ENCODE peak calls at places on chromosome 10, in four cellular contexts. One of them, this sample, is unnamed.

GRCh38 chr10:43172645-43173044 is 34.4 kb downstream of the CSGALNACT2 start:
- DNase-seq in heart left ventricle: no peak
- DNase-seq in epithelial cell of esophagus: no peak
- DNase-seq in ovary: no peak
- DNase-seq in this sample: no peak

GRCh38 chr10:91602449-91602848 is 30.4 kb downstream of the PPP1R3C start:
- DNase-seq in ovary: no peak
- DNase-seq in epithelial cell of esophagus: no peak
- DNase-seq in heart left ventricle: no peak
- DNase-seq in this sample: no peak

GRCh38 chr10:70331486-70332268 is 47.9 kb upstream of the NPFFR1 start:
- DNase-seq in epithelial cell of esophagus: peak; percentile 94
- DNase-seq in ovary: no peak
- DNase-seq in heart left ventricle: no peak
- DNase-seq in this sample: peak; percentile 93

GRCh38 chr10:30041394-30042105 is 17.8 kb downstream of the JCAD start:
- DNase-seq in ovary: no peak
- DNase-seq in epithelial cell of esophagus: no peak
- DNase-seq in heart left ventricle: no peak
- DNase-seq in this sample: no peak

GRCh38 chr10:124640538-124641231 is 103.5 kb downstream of the FAM53B start:
- DNase-seq in epithelial cell of esophagus: peak; percentile 28
- DNase-seq in ovary: no peak
- DNase-seq in heart left ventricle: no peak
- DNase-seq in this sample: no peak

GRCh38 chr10:137031-137430 is 1.8 kb downstream of the ZMYND11 start:
- DNase-seq in ovary: no peak
- DNase-seq in epithelial cell of esophagus: peak; percentile 40
- DNase-seq in heart left ventricle: no peak
- DNase-seq in this sample: no peak

GRCh38 chr10:69901623-69902505 is 100.2 kb downstream of the COL13A1 start:
- DNase-seq in ovary: peak; percentile 41
- DNase-seq in epithelial cell of esophagus: peak; percentile 40
- DNase-seq in heart left ventricle: no peak
- DNase-seq in this sample: peak; percentile 64

GRCh38 chr10:43126759-43127424 is 11.4 kb upstream of the CSGALNACT2 start:
- DNase-seq in ovary: peak; percentile 12
- DNase-seq in heart left ventricle: no peak
- DNase-seq in epithelial cell of esophagus: no peak
- DNase-seq in this sample: no peak

GRCh38 chr10:130018253-130018652 is 54.2 kb upstream of the EBF3 start:
- DNase-seq in ovary: no peak
- DNase-seq in epithelial cell of esophagus: no peak
- DNase-seq in heart left ventricle: no peak
- DNase-seq in this sample: peak; percentile 53

GRCh38 chr10:71857934-71858890 is 7.2 kb upstream of the PSAP start:
- DNase-seq in epithelial cell of esophagus: no peak
- DNase-seq in heart left ventricle: peak; percentile 76
- DNase-seq in ovary: no peak
- DNase-seq in this sample: no peak

GRCh38 chr10:117165557-117166419 is 27.7 kb upstream of the VAX1 start:
- DNase-seq in heart left ventricle: peak; percentile 65
- DNase-seq in epithelial cell of esophagus: peak; percentile 60
- DNase-seq in ovary: peak; percentile 20
- DNase-seq in this sample: peak; percentile 41

GRCh38 chr10:110337906-110338305 is 33.2 kb upstream of the SMNDC1 start:
- DNase-seq in epithelial cell of esophagus: peak; percentile 34
- DNase-seq in heart left ventricle: no peak
- DNase-seq in ovary: no peak
- DNase-seq in this sample: peak; percentile 48

GRCh38 chr10:66190413-66190812 is 735.4 kb upstream of the LRRTM3 start:
- DNase-seq in heart left ventricle: no peak
- DNase-seq in ovary: no peak
- DNase-seq in epithelial cell of esophagus: no peak
- DNase-seq in this sample: no peak

GRCh38 chr10:92880233-92880861 is 32.0 kb downstream of the EXOC6 start:
- DNase-seq in epithelial cell of esophagus: peak; percentile 52
- DNase-seq in heart left ventricle: no peak
- DNase-seq in ovary: no peak
- DNase-seq in this sample: peak; percentile 45

GRCh38 chr10:60003709-60004191 is 97.4 kb upstream of the CCDC6 start:
- DNase-seq in ovary: peak; percentile 15
- DNase-seq in epithelial cell of esophagus: no peak
- DNase-seq in heart left ventricle: no peak
- DNase-seq in this sample: no peak

DNA sequence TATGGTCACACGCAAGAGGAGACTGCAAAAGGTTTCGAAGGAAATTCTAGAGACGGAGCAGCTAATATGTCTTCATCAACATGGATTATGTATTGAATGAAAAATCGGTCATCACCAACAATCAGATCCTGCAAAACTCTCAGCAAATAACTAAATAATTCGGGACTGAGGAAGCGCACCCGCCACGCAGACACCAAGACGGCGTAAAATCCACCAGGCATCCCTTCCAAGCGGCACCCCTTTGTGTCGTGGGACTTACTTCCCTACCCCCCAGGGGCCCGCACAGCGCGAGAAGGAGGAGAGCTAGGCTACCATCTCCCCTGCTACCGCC is 749 bp downstream of the ARL3 start:
- DNase-seq in heart left ventricle: no peak
- DNase-seq in ovary: no peak
- DNase-seq in epithelial cell of esophagus: no peak
- DNase-seq in this sample: peak; percentile 24
- TF ChIP-seq CTCF in heart left ventricle: no peak
- TF ChIP-seq CTCF in ovary: no peak
- TF ChIP-seq CTCF in epithelial cell of esophagus: peak; percentile 39
- TF ChIP-seq CTCF in this sample: peak; percentile 62

GRCh38 chr10:133230387-133231195 is 574 bp downstream of the UTF1 start:
- DNase-seq in ovary: no peak
- DNase-seq in heart left ventricle: no peak
- DNase-seq in epithelial cell of esophagus: no peak
- DNase-seq in this sample: no peak

GRCh38 chr10:133231244-133231945 is 1.4 kb downstream of the UTF1 start:
- DNase-seq in ovary: no peak
- DNase-seq in epithelial cell of esophagus: no peak
- DNase-seq in heart left ventricle: no peak
- DNase-seq in this sample: no peak

GRCh38 chr10:133231946-133232574 is 2.0 kb downstream of the UTF1 start:
- DNase-seq in heart left ventricle: no peak
- DNase-seq in epithelial cell of esophagus: no peak
- DNase-seq in ovary: no peak
- DNase-seq in this sample: no peak

GRCh38 chr10:133229265-133230022 is 573 bp upstream of the UTF1 start:
- DNase-seq in epithelial cell of esophagus: no peak
- DNase-seq in ovary: no peak
- DNase-seq in heart left ventricle: no peak
- DNase-seq in this sample: no peak

GRCh38 chr10:133230023-133230319 is at the start of gene UTF1:
- DNase-seq in heart left ventricle: no peak
- DNase-seq in epithelial cell of esophagus: no peak
- DNase-seq in ovary: no peak
- DNase-seq in this sample: no peak
- H3K4me3 ChIP-seq in heart left ventricle: peak within 1 kb of the TSS; percentile 17
- H3K4me3 ChIP-seq in epithelial cell of esophagus: no peak within 1 kb of the TSS
- H3K4me3 ChIP-seq in ovary: no peak within 1 kb of the TSS
- H3K4me3 ChIP-seq in this sample: no peak within 1 kb of the TSS

DNA sequence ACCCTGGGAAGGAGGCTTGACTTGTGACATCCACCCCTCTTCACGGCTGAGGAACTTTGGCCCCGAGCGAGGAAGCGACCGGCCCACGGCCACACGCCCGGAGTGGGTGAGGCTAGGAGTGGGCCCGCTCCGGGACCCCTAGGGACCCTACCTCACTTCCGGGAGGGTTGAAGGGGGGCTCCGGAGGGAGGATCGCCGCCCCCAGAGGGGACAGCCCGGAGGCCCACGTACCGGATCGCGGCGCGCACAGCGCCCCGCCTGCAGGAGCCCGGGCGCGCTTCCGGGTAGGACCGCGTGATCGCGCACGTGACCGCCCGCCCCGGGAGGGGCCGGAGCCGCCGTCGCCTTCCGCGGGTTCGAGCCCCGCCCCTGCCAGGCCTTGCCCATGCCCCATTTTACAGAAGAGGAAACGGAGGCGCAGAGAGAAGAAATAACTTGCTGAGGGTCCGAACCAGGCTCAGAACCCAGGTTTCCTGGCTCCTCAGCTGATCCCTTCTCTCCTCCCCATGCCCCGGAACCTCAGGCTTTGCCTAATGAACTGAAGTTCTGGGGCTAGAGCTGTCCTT is at the start of gene HPS1:
- DNase-seq in epithelial cell of esophagus: peak; percentile 65
- DNase-seq in heart left ventricle: peak; percentile 93
- DNase-seq in ovary: peak; percentile 87
- DNase-seq in this sample: peak; percentile 69
- TF ChIP-seq CTCF in epithelial cell of esophagus: no peak
- TF ChIP-seq CTCF in heart left ventricle: no peak
- TF ChIP-seq CTCF in ovary: no peak
- TF ChIP-seq CTCF in this sample: no peak

GRCh38 chr10:36336315-36336714 is 694.2 kb upstream of the FZD8 start:
- DNase-seq in ovary: no peak
- DNase-seq in epithelial cell of esophagus: no peak
- DNase-seq in heart left ventricle: no peak
- DNase-seq in this sample: peak; percentile 92

GRCh38 chr10:36325815-36326214 is 683.7 kb upstream of the FZD8 start:
- DNase-seq in heart left ventricle: no peak
- DNase-seq in epithelial cell of esophagus: no peak
- DNase-seq in ovary: no peak
- DNase-seq in this sample: no peak

GRCh38 chr10:36331121-36331520 is 689.0 kb upstream of the FZD8 start:
- DNase-seq in ovary: no peak
- DNase-seq in heart left ventricle: no peak
- DNase-seq in epithelial cell of esophagus: no peak
- DNase-seq in this sample: no peak
- H3K4me3 ChIP-seq in ovary: no peak overlapping the region
- H3K4me3 ChIP-seq in heart left ventricle: no peak overlapping the region
- H3K4me3 ChIP-seq in epithelial cell of esophagus: no peak overlapping the region
- H3K4me3 ChIP-seq in this sample: no peak overlapping the region